ENCODE peak calls at places on chromosomes 3 and 15, in six cellular contexts. Z is K562, M is A549, E is IMR-90, Q is ovary, L is prostate gland. O is an unnamed sample.

GRCh38 chr3:168977696-168978374 is 685.7 kb downstream of the MECOM start:
- DNase-seq in Z (no peak), M (no peak), E (peak; percentile 44), Q (no peak), L (no peak), O (no peak)

GRCh38 chr3:141465221-141465620 is 21.6 kb upstream of the RASA2 start:
- DNase-seq in Z (no peak), M (no peak), E (peak; percentile 51), Q (no peak), L (no peak), O (no peak)

GRCh38 chr15:74541494-74542191 is 623 bp downstream of the ARID3B start:
- DNase-seq in Z (peak; percentile 85), M (no peak), E (peak; percentile 78), Q (peak; percentile 44), L (peak; percentile 7), O (peak; percentile 75)

GRCh38 chr15:63052961-63053698 is 10.6 kb downstream of the TPM1 start:
- DNase-seq in Z (no peak), M (no peak), E (no peak), Q (no peak), L (peak; percentile 83), O (no peak)

GRCh38 chr3:30399394-30400181 is 206.8 kb upstream of the TGFBR2 start:
- DNase-seq in Z (no peak), M (no peak), E (peak; percentile 38), Q (no peak), L (no peak), O (no peak)

GRCh38 chr3:34394978-34395748 is 596.7 kb downstream of the PDCD6IP start:
- DNase-seq in Z (no peak), M (no peak), E (no peak), Q (no peak), L (no peak), O (no peak)

GRCh38 chr15:85282504-85283115 is 97.8 kb upstream of the AKAP13 start:
- DNase-seq in Z (no peak), M (no peak), E (peak; percentile 71), Q (no peak), L (no peak), O (no peak)

GRCh38 chr15:23014394-23015000 is 24.9 kb downstream of the TUBGCP5 start:
- DNase-seq in Z (no peak), M (no peak), E (no peak), Q (no peak), L (no peak), O (no peak)

GRCh38 chr3:12994357-12994606 is 78.9 kb downstream of the IQSEC1 start:
- DNase-seq in Z (peak; percentile 67), M (peak; percentile 60), E (no peak), Q (peak; percentile 67), L (peak; percentile 37), O (no peak)

GRCh38 chr3:53382106-53382505 is 34.8 kb upstream of the DCP1A start:
- DNase-seq in Z (no peak), M (no peak), E (peak; percentile 13), Q (no peak), L (no peak), O (no peak)

GRCh38 chr3:179977356-179977755 is 59.4 kb downstream of the PEX5L start:
- DNase-seq in Z (no peak), M (no peak), E (no peak), Q (no peak), L (no peak), O (no peak)

GRCh38 chr3:63910873-63911272 is 1.3 kb downstream of the SCAANT1 start:
- DNase-seq in Z (no peak), M (no peak), E (peak; percentile 59), Q (no peak), L (no peak), O (peak; percentile 13)

GRCh38 chr15:70149667-70150404 is 52.1 kb upstream of the TLE3 start:
- DNase-seq in Z (peak; percentile 45), M (no peak), E (peak; percentile 83), Q (no peak), L (no peak), O (no peak)

GRCh38 chr3:191282262-191283215 is 46.7 kb upstream of the CCDC50 start:
- DNase-seq in Z (no peak), M (no peak), E (no peak), Q (no peak), L (no peak), O (no peak)

GRCh38 chr3:192727032-192727847 is at the start of gene FGF12:
- DNase-seq in Z (peak; percentile 1), M (peak; percentile 7), E (peak; percentile 0), Q (peak; percentile 32), L (peak; percentile 12), O (no peak)

GRCh38 chr3:28050895-28051294 is 190.5 kb upstream of the CMC1 start:
- DNase-seq in Z (peak; percentile 2), M (peak; percentile 47), E (peak; percentile 5), Q (no peak), L (no peak), O (peak; percentile 18)

GRCh38 chr3:155921486-155921885 is 51.0 kb downstream of the GMPS start:
- DNase-seq in Z (no peak), M (no peak), E (no peak), Q (no peak), L (no peak), O (no peak)

GRCh38 chr15:35514759-35515158 is 31.2 kb downstream of the DPH6 start:
- DNase-seq in Z (no peak), M (no peak), E (peak; percentile 33), Q (no peak), L (no peak), O (no peak)

GRCh38 chr3:150073031-150073430 is 102.3 kb upstream of the PFN2 start:
- DNase-seq in Z (no peak), M (no peak), E (peak; percentile 68), Q (no peak), L (no peak), O (no peak)

GRCh38 chr3:16239776-16240175 is 25.0 kb downstream of the DPH3 start:
- DNase-seq in Z (no peak), M (no peak), E (peak; percentile 17), Q (no peak), L (no peak), O (no peak)

DNA sequence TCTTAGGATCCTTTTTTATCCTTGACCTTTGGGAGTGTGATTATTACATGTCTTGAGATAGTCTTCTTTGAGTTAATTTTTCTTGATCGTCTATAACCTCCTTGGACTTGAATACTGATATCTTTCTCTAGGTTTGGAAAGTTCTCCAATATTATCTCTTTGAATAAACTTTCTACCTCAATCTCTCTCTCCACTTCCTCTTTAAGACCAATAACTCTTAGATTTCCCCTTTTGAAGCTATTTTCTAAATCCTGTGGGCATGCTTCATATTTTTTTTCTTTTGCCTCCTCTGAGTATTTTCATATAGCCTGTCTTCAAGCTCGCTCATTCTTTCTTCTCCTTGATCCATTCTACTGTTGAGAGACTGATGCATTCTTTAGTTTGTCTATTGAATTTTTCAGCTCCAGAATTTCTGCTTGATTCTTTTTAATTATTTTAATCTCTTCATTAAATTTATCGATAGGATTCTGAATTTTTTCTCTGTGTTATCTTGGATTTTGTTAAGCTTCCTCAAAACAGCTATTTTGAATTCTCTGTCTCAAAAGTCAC is 12.1 kb downstream of the USF3 start:
- DNase-seq in Z (no peak), M (no peak), E (no peak), Q (no peak), L (no peak), O (no peak)
- TF ChIP-seq POLR2A in Z (no peak), M (no peak), E (no peak), Q (no peak), L (no peak), O (no peak)

GRCh38 chr15:67090297-67091072 is 25.1 kb downstream of the SMAD3 start:
- DNase-seq in Z (peak; percentile 44), M (no peak), E (no peak), Q (no peak), L (no peak), O (no peak)

GRCh38 chr15:67092726-67093125 is 27.3 kb downstream of the SMAD3 start:
- DNase-seq in Z (no peak), M (no peak), E (no peak), Q (no peak), L (no peak), O (no peak)

GRCh38 chr15:67091966-67092677 is 26.7 kb downstream of the SMAD3 start:
- DNase-seq in Z (peak; percentile 74), M (no peak), E (no peak), Q (peak; percentile 27), L (no peak), O (no peak)

GRCh38 chr15:67089218-67090193 is 24.1 kb downstream of the SMAD3 start:
- DNase-seq in Z (peak; percentile 57), M (peak; percentile 76), E (peak; percentile 80), Q (no peak), L (no peak), O (no peak)

GRCh38 chr15:67091073-67091965 is 25.9 kb downstream of the SMAD3 start:
- DNase-seq in Z (peak; percentile 98), M (peak; percentile 85), E (peak; percentile 99), Q (peak; percentile 71), L (no peak), O (peak; percentile 93)
- TF ChIP-seq POLR2A in Z (peak; percentile 46), M (no peak), E (peak; percentile 38), Q (no peak), L (no peak), O (no peak)

GRCh38 chr15:89093509-89093908 is 5.3 kb downstream of the ABHD2 start:
- DNase-seq in Z (no peak), M (no peak), E (no peak), Q (peak; percentile 28), L (no peak), O (no peak)

GRCh38 chr15:89088605-89089315 is 504 bp downstream of the ABHD2 start:
- DNase-seq in Z (peak; percentile 61), M (no peak), E (peak; percentile 34), Q (peak; percentile 65), L (no peak), O (peak; percentile 58)

GRCh38 chr15:89091667-89092220 is 3.5 kb downstream of the ABHD2 start:
- DNase-seq in Z (no peak), M (no peak), E (no peak), Q (no peak), L (no peak), O (peak; percentile 25)

GRCh38 chr15:89089316-89090230 is 1.3 kb downstream of the ABHD2 start:
- DNase-seq in Z (no peak), M (no peak), E (no peak), Q (no peak), L (no peak), O (peak; percentile 26)

GRCh38 chr15:89090791-89091666 is 2.8 kb downstream of the ABHD2 start:
- DNase-seq in Z (peak; percentile 69), M (no peak), E (peak; percentile 85), Q (peak; percentile 39), L (peak; percentile 72), O (peak; percentile 71)
- TF ChIP-seq POLR2A in Z (no peak), M (no peak), E (no peak), Q (no peak), L (peak; percentile 43), O (peak; percentile 70)

GRCh38 chr3:52062499-52062898 is 6.1 kb upstream of the DUSP7 start:
- DNase-seq in Z (no peak), M (peak; percentile 58), E (peak; percentile 90), Q (no peak), L (no peak), O (peak; percentile 28)
- TF ChIP-seq POLR2A in Z (no peak), M (no peak), E (no peak), Q (no peak), L (no peak), O (no peak)

GRCh38 chr3:123700791-123701712 is 116.2 kb upstream of the HACD2 start:
- DNase-seq in Z (no peak), M (no peak), E (peak; percentile 61), Q (peak; percentile 76), L (peak; percentile 33), O (no peak)
- TF ChIP-seq POLR2A in Z (no peak), M (no peak), E (no peak), Q (no peak), L (peak; percentile 33), O (no peak)